ENCODE peak calls at places on chromosome 6, in four cellular contexts. Z, R, W and L are unnamed samples.

GRCh38 chr6:130513770-130514169 is 148.0 kb downstream of the TMEM200A start:
- DNase-seq in R (peak), W (no peak), Z (peak), L (peak)

GRCh38 chr6:68256391-68256790 is 378.7 kb upstream of the ADGRB3 start:
- DNase-seq in Z (peak), W (no peak), R (no peak), L (peak)

GRCh38 chr6:161411265-161411944 is 137.5 kb upstream of the AGPAT4 start:
- DNase-seq in W (no peak), Z (no peak), R (no peak), L (peak)

GRCh38 chr6:28281288-28282064 is at the start of gene PGBD1:
- DNase-seq in Z (peak), R (peak), W (peak), L (peak)

GRCh38 chr6:16901777-16902176 is 140.5 kb upstream of the ATXN1 start:
- DNase-seq in R (peak), W (peak), Z (peak), L (peak)

GRCh38 chr6:124928831-124929230 is 33.4 kb upstream of the RNF217 start:
- DNase-seq in R (no peak), W (no peak), Z (no peak), L (no peak)

GRCh38 chr6:137823826-137824501 is 43.1 kb upstream of the TNFAIP3 start:
- DNase-seq in W (no peak), Z (no peak), R (peak), L (peak)

GRCh38 chr6:152309648-152310047 is 327.5 kb downstream of the SYNE1 start:
- DNase-seq in R (no peak), W (no peak), Z (no peak), L (no peak)

GRCh38 chr6:150813319-150813992 is 52.0 kb upstream of the MTHFD1L start:
- DNase-seq in R (peak), Z (no peak), W (no peak), L (peak)

GRCh38 chr6:95576621-95577316 is 566 bp upstream of the MANEA start:
- DNase-seq in W (no peak), Z (no peak), R (peak), L (peak)

GRCh38 chr6:169099411-169100202 is 154.0 kb downstream of the THBS2 start:
- DNase-seq in Z (no peak), R (peak), W (no peak), L (peak)

GRCh38 chr6:144566868-144567615 is 281.9 kb downstream of the UTRN start:
- DNase-seq in Z (no peak), W (no peak), R (no peak), L (peak)

GRCh38 chr6:113971786-113972185 is 838 bp upstream of the HDAC2 start:
- DNase-seq in Z (no peak), W (no peak), R (peak), L (peak)

GRCh38 chr6:154521412-154521811 is 10.9 kb upstream of the CNKSR3 start:
- DNase-seq in W (no peak), Z (no peak), R (no peak), L (no peak)

GRCh38 chr6:114085206-114085605 is 114.3 kb upstream of the HDAC2 start:
- DNase-seq in W (no peak), R (peak), Z (peak), L (no peak)

GRCh38 chr6:53216301-53216700 is 67.7 kb upstream of the GCM1 start:
- DNase-seq in W (no peak), Z (no peak), R (no peak), L (no peak)

GRCh38 chr6:134425521-134426316 is 107.8 kb upstream of the SGK1 start:
- DNase-seq in Z (no peak), R (no peak), W (no peak), L (no peak)

GRCh38 chr6:80341330-80341729 is 234.9 kb downstream of the BCKDHB start:
- DNase-seq in W (no peak), Z (no peak), R (peak), L (peak)

GRCh38 chr6:47335456-47335855 is 25.8 kb upstream of the TNFRSF21 start:
- DNase-seq in Z (no peak), R (no peak), W (no peak), L (no peak)

GRCh38 chr6:108782231-108783041 is 65.8 kb upstream of the ARMC2 start:
- DNase-seq in Z (peak), W (peak), R (peak), L (peak)

GRCh38 chr6:25934735-25935313 is 4.3 kb upstream of the SLC17A2 start:
- DNase-seq in W (no peak), Z (no peak), R (peak), L (no peak)

GRCh38 chr6:85390105-85390728 is 59.7 kb upstream of the NT5E start:
- DNase-seq in W (no peak), Z (no peak), R (no peak), L (no peak)

GRCh38 chr6:35428421-35429149 is 23.6 kb upstream of the FANCE start:
- DNase-seq in Z (no peak), R (peak), W (no peak), L (peak)

GRCh38 chr6:63307581-63308246 is 12.1 kb downstream of the LGSN start:
- DNase-seq in W (no peak), Z (no peak), R (peak), L (peak)

DNA sequence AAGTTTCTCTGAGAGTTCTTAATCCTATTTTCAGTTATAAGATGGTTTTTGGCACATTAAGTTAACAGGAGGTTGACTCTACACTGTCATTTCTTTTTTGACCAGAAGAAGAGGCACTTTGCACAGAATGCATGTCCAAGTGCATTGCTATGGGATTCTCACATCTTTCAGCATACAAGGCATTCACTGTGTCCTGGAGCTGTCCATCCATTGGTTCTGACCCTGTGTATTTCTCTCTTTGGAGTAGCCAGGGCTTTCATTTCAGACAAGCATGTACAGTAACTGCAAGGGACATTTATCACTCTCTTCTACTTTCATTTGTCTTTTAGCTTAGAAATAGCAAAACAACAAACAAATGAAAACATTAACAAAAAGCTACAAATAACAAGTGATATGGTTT is 275.1 kb upstream of the IMPG1 start:
- DNase-seq in Z (no peak), R (no peak), W (no peak), L (no peak)
- TF ChIP-seq CTCF in Z (no peak), R (no peak), W (no peak), L (no peak)

DNA sequence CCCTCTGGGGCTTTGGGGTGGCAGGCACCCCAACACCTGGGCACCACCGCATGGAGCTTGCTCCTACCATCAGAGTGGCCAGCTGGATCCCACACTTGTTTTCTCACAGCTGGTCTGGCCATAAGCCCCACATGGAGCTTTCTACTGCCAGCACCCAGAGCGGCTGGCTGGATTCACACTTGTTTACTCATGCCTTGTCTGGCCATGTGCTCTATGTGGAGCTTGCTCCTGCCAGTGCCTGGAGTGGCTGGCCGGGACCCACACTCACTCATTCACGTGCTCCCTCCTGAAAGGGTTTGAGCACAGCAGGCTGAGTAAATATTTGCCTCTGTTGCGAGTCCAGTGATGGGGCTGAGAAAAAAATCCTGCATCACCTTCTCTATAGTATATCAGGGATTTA is 487.0 kb downstream of the CD109 start:
- DNase-seq in Z (no peak), R (peak), W (no peak), L (no peak)
- H3K4me3 ChIP-seq in Z (no peak), R (no peak), W (no peak), L (no peak)

GRCh38 chr6:2988426-2989331 is 11.0 kb upstream of the NQO2 start:
- DNase-seq in R (peak), Z (peak), W (peak), L (peak)

GRCh38 chr6:2990179-2990931 is 9.3 kb upstream of the NQO2 start:
- DNase-seq in Z (no peak), R (peak), W (no peak), L (peak)

GRCh38 chr6:2990932-2991506 is 8.7 kb upstream of the NQO2 start:
- DNase-seq in R (no peak), Z (no peak), W (no peak), L (no peak)

GRCh38 chr6:2988076-2988425 is 11.6 kb upstream of the NQO2 start:
- DNase-seq in R (no peak), W (no peak), Z (no peak), L (no peak)

DNA sequence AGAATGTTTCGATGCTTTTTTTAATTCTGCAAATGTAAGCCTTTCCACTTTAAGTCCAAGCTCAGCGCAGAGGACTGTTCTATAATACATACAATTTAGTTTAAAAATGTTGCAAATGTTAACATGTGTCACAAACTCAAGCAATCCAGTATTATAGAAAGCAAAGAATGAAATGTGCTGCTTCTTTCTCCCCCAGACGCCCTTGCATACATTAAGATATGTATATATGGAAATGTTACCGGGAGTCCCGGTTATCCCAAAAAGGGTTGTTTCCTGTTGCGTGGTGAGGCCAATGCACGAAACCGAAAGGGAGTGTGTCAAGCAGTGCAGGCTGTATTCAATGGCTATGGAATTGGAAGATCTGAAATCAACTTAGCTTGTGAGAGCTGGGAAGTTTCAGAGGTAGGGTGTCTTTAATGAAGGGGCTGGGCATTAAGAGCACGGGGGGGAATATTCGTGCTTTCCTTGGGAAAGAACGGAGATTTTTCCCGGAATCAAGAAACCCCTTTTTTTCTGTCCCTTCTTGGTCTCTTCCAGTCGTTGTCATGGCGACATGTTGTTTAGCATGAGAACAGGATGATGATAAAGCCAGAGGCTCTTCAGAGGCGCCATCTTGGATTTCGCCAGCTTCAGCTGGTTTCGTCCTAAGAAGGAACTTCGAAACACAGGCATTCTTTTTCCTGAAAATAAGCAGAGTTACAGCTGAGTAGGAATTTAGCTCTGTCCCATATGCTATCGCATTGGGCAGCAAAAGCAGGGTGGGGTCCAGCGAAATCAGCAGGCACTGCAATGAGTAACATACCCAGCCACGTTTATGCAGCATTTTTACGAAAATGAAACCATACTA is 10.1 kb upstream of the NQO2 start:
- DNase-seq in Z (peak), R (peak), W (peak), L (peak)
- TF ChIP-seq CTCF in Z (no peak), R (no peak), W (no peak), L (no peak)

GRCh38 chr6:31834704-31835375 is 7.3 kb downstream of the HSPA1B start:
- DNase-seq in Z (no peak), W (peak), R (no peak), L (no peak)

GRCh38 chr6:31836036-31836675 is 8.6 kb downstream of the HSPA1B start:
- DNase-seq in R (no peak), W (no peak), Z (no peak), L (peak)

GRCh38 chr6:31836676-31837611 is 9.4 kb downstream of the HSPA1B start:
- DNase-seq in R (peak), Z (no peak), W (no peak), L (peak)

GRCh38 chr6:31838968-31839367 is 11.4 kb downstream of the HSPA1B start:
- DNase-seq in Z (no peak), W (no peak), R (no peak), L (no peak)

DNA sequence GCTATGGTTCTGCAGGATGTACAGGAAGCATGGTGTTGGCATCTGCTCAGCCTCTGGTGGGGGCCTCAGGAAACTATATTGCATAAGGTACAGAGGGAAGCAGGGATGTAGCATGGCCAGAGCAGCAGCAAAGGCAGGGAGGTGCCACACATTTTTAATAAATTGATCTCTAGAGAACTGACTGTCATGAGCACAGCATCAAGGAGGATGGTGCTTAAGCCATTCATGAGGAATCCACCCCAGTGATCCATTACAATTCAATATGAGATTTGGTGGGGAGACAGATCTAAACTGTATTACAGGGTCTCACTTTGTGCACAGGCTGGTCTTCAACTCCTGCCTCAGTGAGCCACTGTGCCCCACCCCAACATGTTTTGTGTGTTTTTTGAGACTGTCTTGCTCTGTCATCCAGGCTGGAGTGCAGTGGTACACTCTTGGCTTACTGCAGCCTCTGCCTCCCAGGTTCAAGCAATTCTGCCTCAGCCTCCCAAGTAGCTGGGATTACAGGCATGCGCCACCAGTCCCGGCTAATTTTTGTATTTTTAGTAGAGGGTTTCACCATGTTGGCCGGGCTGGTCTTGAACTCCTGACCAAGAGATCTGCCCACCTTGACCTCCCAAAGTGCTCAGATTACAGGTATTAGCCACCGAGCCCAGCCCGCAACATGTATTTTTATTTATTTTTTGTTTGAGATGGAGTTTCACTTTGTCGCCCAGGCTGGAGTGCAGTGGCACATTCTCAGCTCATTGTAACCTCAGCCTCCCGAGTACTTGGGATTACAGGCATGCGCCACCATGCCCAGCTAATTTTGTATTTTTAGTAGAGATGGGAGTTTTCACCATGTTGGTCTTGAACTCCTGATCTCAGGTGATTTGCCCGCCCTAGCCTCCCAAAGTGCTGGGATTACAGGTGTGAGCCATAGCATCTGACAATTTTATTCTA is 10.3 kb downstream of the HSPA1B start:
- DNase-seq in W (no peak), R (no peak), Z (no peak), L (no peak)
- H3K4me3 ChIP-seq in W (no peak), R (peak), Z (peak), L (peak)

GRCh38 chr6:17907467-17908229 is 79.8 kb downstream of the KIF13A start:
- DNase-seq in Z (peak), W (peak), R (peak), L (peak)
- TF ChIP-seq CTCF in Z (peak), W (no peak), R (peak), L (peak)

DNA sequence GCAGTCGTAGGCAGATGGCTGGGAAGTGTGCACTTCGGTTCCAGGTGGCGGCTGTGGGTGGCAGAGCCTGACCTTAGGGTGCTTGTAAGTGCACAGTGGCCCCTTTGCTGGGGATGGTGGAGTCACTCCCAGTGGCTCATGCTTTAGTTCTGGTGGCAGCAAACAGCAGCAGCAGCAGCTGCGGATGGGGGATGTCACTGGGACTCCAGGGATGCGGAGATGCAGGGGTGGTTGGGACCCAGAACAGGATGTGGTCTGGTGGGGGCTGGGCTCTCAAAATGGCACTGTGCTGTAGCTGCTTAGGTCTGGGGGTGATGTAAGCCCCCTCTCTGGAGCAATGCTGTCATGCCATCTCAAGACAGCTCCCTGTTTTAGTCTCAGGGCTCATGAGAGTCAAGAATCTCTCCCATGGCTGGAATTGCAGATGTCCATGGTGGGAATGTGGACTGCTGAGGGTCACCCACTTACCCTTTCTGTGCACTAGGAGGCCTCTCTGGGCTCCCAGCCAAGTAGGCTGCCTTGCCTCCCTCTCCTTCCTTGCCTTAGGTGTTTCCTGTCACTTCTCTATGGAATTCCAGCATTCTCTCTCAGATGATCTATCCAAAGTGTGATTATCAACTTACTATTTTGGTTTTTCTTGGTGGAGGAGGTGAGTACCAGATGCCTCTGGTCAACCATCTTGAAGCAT is 146.7 kb upstream of the SLC22A23 start:
- DNase-seq in W (no peak), R (no peak), Z (no peak), L (peak)
- H3K4me3 ChIP-seq in W (no peak), R (no peak), Z (no peak), L (no peak)

GRCh38 chr6:163339466-163339865 is 75.1 kb upstream of the QKI start:
- DNase-seq in Z (no peak), W (no peak), R (no peak), L (no peak)

GRCh38 chr6:163341671-163342070 is 72.8 kb upstream of the QKI start:
- DNase-seq in Z (no peak), R (no peak), W (peak), L (no peak)

GRCh38 chr6:163341224-163341623 is 73.3 kb upstream of the QKI start:
- DNase-seq in Z (no peak), W (peak), R (no peak), L (no peak)

GRCh38 chr6:163338671-163339405 is 75.7 kb upstream of the QKI start:
- DNase-seq in W (peak), R (peak), Z (peak), L (peak)

GRCh38 chr6:163340201-163340887 is 74.2 kb upstream of the QKI start:
- DNase-seq in Z (no peak), R (no peak), W (peak), L (no peak)
- TF ChIP-seq CTCF in Z (peak), R (no peak), W (no peak), L (peak)

GRCh38 chr6:90494067-90494773 is 92.7 kb downstream of the MAP3K7 start:
- DNase-seq in R (no peak), W (no peak), Z (peak), L (peak)
- H3K4me3 ChIP-seq in R (no peak), W (no peak), Z (no peak), L (no peak)

GRCh38 chr6:38065734-38066133 is 246.2 kb downstream of the ZFAND3 start:
- DNase-seq in Z (no peak), W (no peak), R (no peak), L (no peak)

GRCh38 chr6:38063973-38064372 is 244.4 kb downstream of the ZFAND3 start:
- DNase-seq in W (no peak), Z (no peak), R (no peak), L (no peak)

GRCh38 chr6:38064431-38064830 is 244.9 kb downstream of the ZFAND3 start:
- DNase-seq in Z (no peak), W (no peak), R (no peak), L (no peak)

GRCh38 chr6:38067263-38067980 is 247.9 kb downstream of the ZFAND3 start:
- DNase-seq in Z (no peak), R (no peak), W (no peak), L (no peak)

GRCh38 chr6:38068854-38069253 is 249.3 kb downstream of the ZFAND3 start:
- DNase-seq in W (no peak), R (peak), Z (no peak), L (peak)
- TF ChIP-seq CTCF in W (no peak), R (peak), Z (no peak), L (peak)

GRCh38 chr6:136751478-136751956 is 40.8 kb downstream of the MAP3K5 start:
- DNase-seq in R (no peak), Z (peak), W (no peak), L (no peak)

GRCh38 chr6:136750821-136751220 is 41.5 kb downstream of the MAP3K5 start:
- DNase-seq in Z (no peak), R (no peak), W (no peak), L (no peak)

GRCh38 chr6:136753624-136754023 is 38.7 kb downstream of the MAP3K5 start:
- DNase-seq in W (no peak), Z (no peak), R (no peak), L (no peak)

GRCh38 chr6:136752554-136752953 is 39.7 kb downstream of the MAP3K5 start:
- DNase-seq in R (no peak), W (no peak), Z (no peak), L (no peak)

GRCh38 chr6:136751991-136752390 is 40.3 kb downstream of the MAP3K5 start:
- DNase-seq in W (no peak), Z (no peak), R (no peak), L (no peak)
- H3K4me3 ChIP-seq in W (no peak), Z (no peak), R (no peak), L (no peak)